ENCODE peak calls at places on chromosomes 1 and 21, in six cellular contexts. M, Q, I, V, O and Y are unnamed samples.

GRCh38 chr1:241311056-241311746 is 45.8 kb downstream of the RGS7 start:
- DNase-seq in M (no peak), Q (no peak), I (no peak), V (no peak), O (no peak), Y (no peak)

GRCh38 chr1:231376101-231376500 is 38.0 kb downstream of the SPRTN start:
- DNase-seq in M (no peak), Q (no peak), I (no peak), V (no peak), O (no peak), Y (no peak)

GRCh38 chr21:22855581-22855980 is 1857.4 kb downstream of the NCAM2 start:
- DNase-seq in M (no peak), Q (no peak), I (no peak), V (no peak), O (no peak), Y (no peak)

GRCh38 chr1:111542187-111542586 is 38.8 kb upstream of the ADORA3 start:
- DNase-seq in M (no peak), Q (no peak), I (no peak), V (no peak), O (no peak), Y (no peak)

GRCh38 chr1:116466810-116467557 is 93.9 kb downstream of the ATP1A1 start:
- DNase-seq in M (no peak), Q (no peak), I (no peak), V (no peak), O (no peak), Y (no peak)

GRCh38 chr1:11538886-11539285 is 59.9 kb downstream of the DISP3 start:
- DNase-seq in M (no peak), Q (no peak), I (no peak), V (no peak), O (no peak), Y (no peak)

GRCh38 chr1:245131026-245131393 is 23.8 kb upstream of the KIF26B start:
- DNase-seq in M (no peak), Q (no peak), I (no peak), V (no peak), O (no peak), Y (no peak)

GRCh38 chr1:42135426-42135825 is 17.8 kb upstream of the GUCA2B start:
- DNase-seq in M (no peak), Q (no peak), I (no peak), V (no peak), O (no peak), Y (no peak)

GRCh38 chr1:210938416-210938925 is 195.5 kb downstream of the KCNH1 start:
- DNase-seq in M (no peak), Q (no peak), I (no peak), V (no peak), O (no peak), Y (no peak)

GRCh38 chr1:147620543-147620942 is 49.8 kb downstream of the ACP6 start:
- DNase-seq in M (no peak), Q (no peak), I (no peak), V (no peak), O (no peak), Y (no peak)

GRCh38 chr1:66137235-66137634 is 344.5 kb downstream of the PDE4B start:
- DNase-seq in M (no peak), Q (no peak), I (no peak), V (no peak), O (peak; percentile 21), Y (peak; percentile 0)

GRCh38 chr1:45326627-45327591 is at the start of gene HPDL:
- DNase-seq in M (no peak), Q (peak; percentile 55), I (no peak), V (peak; percentile 92), O (no peak), Y (no peak)

GRCh38 chr1:206575894-206576737 is 36.1 kb downstream of the EIF2D start:
- DNase-seq in M (no peak), Q (no peak), I (no peak), V (no peak), O (no peak), Y (no peak)

GRCh38 chr1:211305044-211305443 is 21.6 kb upstream of the TRAF5 start:
- DNase-seq in M (peak; percentile 28), Q (no peak), I (no peak), V (peak; percentile 75), O (no peak), Y (no peak)

GRCh38 chr1:81757398-81758020 is 43.2 kb upstream of the ADGRL2 start:
- DNase-seq in M (no peak), Q (no peak), I (no peak), V (no peak), O (peak; percentile 5), Y (no peak)

GRCh38 chr1:35448344-35448801 is 108.8 kb downstream of the KIAA0319L start:
- DNase-seq in M (no peak), Q (no peak), I (no peak), V (no peak), O (peak; percentile 93), Y (peak; percentile 86)

GRCh38 chr1:217089239-217090014 is 366.2 kb upstream of the ESRRG start:
- DNase-seq in M (no peak), Q (peak; percentile 11), I (peak; percentile 30), V (no peak), O (no peak), Y (no peak)

GRCh38 chr1:17561252-17561558 is 21.7 kb downstream of the ARHGEF10L start:
- DNase-seq in M (no peak), Q (no peak), I (no peak), V (no peak), O (no peak), Y (no peak)

GRCh38 chr1:184906771-184907170 is 67.5 kb downstream of the NIBAN1 start:
- DNase-seq in M (no peak), Q (no peak), I (no peak), V (no peak), O (no peak), Y (peak; percentile 33)

GRCh38 chr21:26495283-26495849 is 77.7 kb downstream of the CYYR1 start:
- DNase-seq in M (no peak), Q (no peak), I (no peak), V (no peak), O (no peak), Y (no peak)

GRCh38 chr1:163826500-163826899 is 504.7 kb downstream of the NUF2 start:
- DNase-seq in M (no peak), Q (no peak), I (no peak), V (no peak), O (no peak), Y (no peak)

GRCh38 chr1:31712625-31713024 is 8.8 kb upstream of the COL16A1 start:
- DNase-seq in M (no peak), Q (no peak), I (peak; percentile 66), V (no peak), O (peak; percentile 85), Y (peak; percentile 74)

GRCh38 chr1:18263547-18264130 is 156.0 kb downstream of the IGSF21 start:
- DNase-seq in M (no peak), Q (no peak), I (no peak), V (no peak), O (no peak), Y (no peak)

GRCh38 chr1:89347296-89347695 is 16.6 kb upstream of the GBP6 start:
- DNase-seq in M (no peak), Q (no peak), I (no peak), V (no peak), O (no peak), Y (no peak)

GRCh38 chr1:172951728-172952365 is 98.9 kb downstream of the TNFSF18 start:
- DNase-seq in M (no peak), Q (no peak), I (no peak), V (no peak), O (peak; percentile 60), Y (no peak)

GRCh38 chr1:180927841-180928240 is 15.1 kb downstream of the KIAA1614 start:
- DNase-seq in M (no peak), Q (no peak), I (no peak), V (no peak), O (no peak), Y (no peak)

GRCh38 chr1:68104155-68104554 is 53.7 kb upstream of the DIRAS3 start:
- DNase-seq in M (no peak), Q (no peak), I (no peak), V (no peak), O (no peak), Y (no peak)

GRCh38 chr21:18782721-18783120 is 379.1 kb upstream of the TMPRSS15 start:
- DNase-seq in M (no peak), Q (no peak), I (no peak), V (no peak), O (no peak), Y (no peak)

GRCh38 chr1:155206891-155207577 is 663 bp downstream of the THBS3 start:
- DNase-seq in M (peak; percentile 79), Q (peak; percentile 77), I (peak; percentile 71), V (peak; percentile 91), O (peak; percentile 71), Y (no peak)

GRCh38 chr1:207970329-207971038 is 59.6 kb upstream of the CD34 start:
- DNase-seq in M (no peak), Q (no peak), I (no peak), V (no peak), O (no peak), Y (no peak)

GRCh38 chr1:12450831-12451559 is 167.0 kb downstream of the DHRS3 start:
- DNase-seq in M (no peak), Q (no peak), I (no peak), V (no peak), O (no peak), Y (no peak)

GRCh38 chr1:205211839-205212241 is 338 bp upstream of the DSTYK start:
- DNase-seq in M (no peak), Q (no peak), I (no peak), V (no peak), O (no peak), Y (no peak)

GRCh38 chr1:117586747-117587478 is 18.9 kb upstream of the TENT5C start:
- DNase-seq in M (no peak), Q (no peak), I (no peak), V (no peak), O (peak; percentile 9), Y (no peak)

GRCh38 chr1:231683439-231684165 is 57.0 kb downstream of the DISC1 start:
- DNase-seq in M (no peak), Q (no peak), I (no peak), V (no peak), O (no peak), Y (no peak)